ENCODE peak calls at places on chromosomes 4 and X, in six cellular contexts. L is GM13977, J is fibroblast of lung, T is suprapubic skin, K is fibroblast of pulmonary artery, Z is right lobe of liver. U is an unnamed sample.

GRCh38 chrX:96538104-96538725 is 146.4 kb upstream of the DIAPH2 start:
- DNase-seq in L (no peak), J (no peak), T (no peak), Z (no peak), K (no peak), U (no peak)

GRCh38 chrX:131907488-131908314 is 115.4 kb upstream of the STK26 start:
- DNase-seq in K (no peak), T (no peak), L (no peak), J (no peak), Z (no peak), U (no peak)

GRCh38 chr4:80913381-80913780 is 117.1 kb upstream of the BMP3 start:
- DNase-seq in J (no peak), L (no peak), T (no peak), Z (peak; percentile 70), K (peak; percentile 3), U (no peak)

GRCh38 chr4:168621806-168622589 is 125.1 kb downstream of the PALLD start:
- DNase-seq in J (peak; percentile 96), K (peak; percentile 79), L (no peak), Z (no peak), T (no peak), U (no peak)

GRCh38 chr4:177740563-177740962 is 298.3 kb upstream of the AGA start:
- DNase-seq in L (no peak), K (no peak), Z (no peak), T (no peak), J (peak; percentile 6), U (no peak)

GRCh38 chrX:131711478-131711867 is 167.6 kb downstream of the OR13H1 start:
- DNase-seq in Z (no peak), J (no peak), K (no peak), T (no peak), L (no peak), U (no peak)

GRCh38 chrX:107602694-107603239 is 25.5 kb upstream of the PRPS1 start:
- DNase-seq in Z (no peak), L (no peak), T (no peak), K (no peak), J (no peak), U (no peak)

GRCh38 chr4:136355970-136356369 is 1176.3 kb downstream of the PCDH18 start:
- DNase-seq in T (no peak), J (no peak), L (no peak), K (no peak), Z (no peak), U (no peak)

GRCh38 chr4:23945521-23946017 is 55.7 kb upstream of the PPARGC1A start:
- DNase-seq in Z (no peak), L (no peak), T (peak; percentile 83), J (peak; percentile 83), K (peak; percentile 68), U (no peak)

GRCh38 chr4:138938371-138938699 is 77.2 kb upstream of the NOCT start:
- DNase-seq in J (peak; percentile 54), K (peak; percentile 74), T (no peak), Z (no peak), L (peak; percentile 22), U (no peak)

GRCh38 chrX:147476008-147476407 is 435.7 kb upstream of the FMR1 start:
- DNase-seq in K (peak; percentile 0), Z (no peak), L (no peak), T (no peak), J (no peak), U (peak; percentile 6)

GRCh38 chr4:40662962-40663604 is 33.4 kb upstream of the RBM47 start:
- DNase-seq in K (peak; percentile 48), J (peak; percentile 89), T (no peak), L (peak; percentile 42), Z (peak; percentile 72), U (no peak)

GRCh38 chrX:39063702-39064101 is 262.4 kb downstream of the MID1IP1 start:
- DNase-seq in T (no peak), J (no peak), Z (no peak), L (no peak), K (no peak), U (no peak)

GRCh38 chrX:153865321-153865580 is 20.7 kb downstream of the L1CAM start:
- DNase-seq in J (no peak), T (no peak), Z (no peak), L (peak; percentile 17), K (no peak), U (no peak)

GRCh38 chr4:155966171-155966570 is 12.5 kb upstream of the CTSO start:
- DNase-seq in L (no peak), Z (no peak), T (no peak), J (no peak), K (no peak), U (no peak)

GRCh38 chrX:74293343-74293946 is 10.5 kb upstream of the ZCCHC13 start:
- DNase-seq in Z (peak; percentile 81), L (peak; percentile 56), T (peak; percentile 82), K (peak; percentile 79), J (peak; percentile 71), U (peak; percentile 74)

GRCh38 chrX:74295102-74295501 is 8.9 kb upstream of the ZCCHC13 start:
- DNase-seq in K (no peak), Z (no peak), L (no peak), T (no peak), J (no peak), U (no peak)

GRCh38 chrX:74291577-74291963 is 12.4 kb upstream of the ZCCHC13 start:
- DNase-seq in Z (no peak), K (no peak), T (no peak), L (no peak), J (no peak), U (no peak)

GRCh38 chrX:74286950-74287349 is 17.0 kb upstream of the ZCCHC13 start:
- DNase-seq in T (no peak), K (peak; percentile 31), J (peak; percentile 37), Z (no peak), L (no peak), U (no peak)

DNA sequence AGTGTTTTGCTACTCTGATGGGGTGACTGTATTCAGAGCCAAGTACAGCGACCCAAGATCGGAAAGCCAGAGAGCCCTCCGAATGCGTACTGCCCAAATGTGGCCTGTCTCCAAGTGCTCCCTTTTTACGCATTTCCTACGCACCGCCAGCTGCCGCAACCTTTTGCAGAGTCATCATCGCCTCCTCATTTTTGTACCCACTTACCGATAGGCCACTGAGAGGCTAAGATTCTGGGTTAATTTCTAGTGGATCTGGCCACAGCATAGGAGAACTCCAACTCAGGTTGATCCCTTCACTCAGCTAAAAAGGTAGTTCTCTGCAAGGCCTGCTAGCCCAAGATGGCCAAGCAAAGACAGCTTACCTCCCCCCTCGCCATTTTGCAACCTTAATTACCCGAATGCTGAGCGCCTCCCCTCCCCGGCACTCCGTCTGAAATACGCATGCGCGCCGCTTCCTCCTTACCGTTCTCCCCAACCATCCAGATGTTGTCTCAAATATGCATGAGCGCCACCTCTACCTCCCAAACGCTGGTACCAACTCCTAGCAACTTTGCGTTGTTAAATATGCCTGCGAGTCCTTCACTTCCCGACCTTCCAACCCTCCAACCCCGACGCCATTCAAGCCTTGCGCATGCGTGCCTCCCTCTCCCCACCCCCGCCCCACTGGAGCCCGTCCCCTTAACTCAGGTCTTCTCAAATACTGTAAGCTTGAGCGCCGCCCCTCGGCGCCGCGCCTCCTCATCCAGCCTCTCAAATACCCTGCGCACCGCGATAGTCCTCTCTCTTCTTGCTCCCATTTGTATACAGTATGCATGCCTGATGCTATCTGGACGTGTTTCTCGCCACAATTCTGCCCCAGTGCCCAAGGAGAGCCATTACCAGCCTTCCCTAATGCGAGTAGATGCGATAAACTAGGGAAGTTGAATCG is 11.8 kb upstream of the ZCCHC13 start:
- DNase-seq in T (peak; percentile 87), K (peak; percentile 90), J (peak; percentile 85), Z (peak; percentile 88), L (peak; percentile 71), U (peak; percentile 81)
- TF ChIP-seq CTCF in T (no peak), K (peak; percentile 10), J (peak; percentile 20), Z (peak; percentile 33), L (peak; percentile 39), U (no peak)

GRCh38 chrX:75158054-75158453 is 2.0 kb upstream of the ABCB7 start:
- DNase-seq in K (no peak), J (no peak), Z (no peak), L (no peak), T (no peak), U (no peak)
- TF ChIP-seq CTCF in K (no peak), J (no peak), Z (no peak), L (no peak), T (no peak), U (no peak)

GRCh38 chr4:3435684-3435956 is 6.1 kb upstream of the HGFAC start:
- DNase-seq in T (no peak), Z (no peak), K (no peak), J (no peak), L (no peak), U (no peak)

GRCh38 chr4:3436798-3437581 is 4.8 kb upstream of the HGFAC start:
- DNase-seq in L (no peak), T (no peak), Z (no peak), J (peak; percentile 63), K (peak; percentile 28), U (no peak)

GRCh38 chr4:3436048-3436797 is 5.5 kb upstream of the HGFAC start:
- DNase-seq in Z (no peak), J (no peak), T (no peak), L (no peak), K (no peak), U (no peak)

GRCh38 chr4:3433138-3433869 is 8.5 kb upstream of the HGFAC start:
- DNase-seq in Z (no peak), K (no peak), T (no peak), L (no peak), J (no peak), U (no peak)

DNA sequence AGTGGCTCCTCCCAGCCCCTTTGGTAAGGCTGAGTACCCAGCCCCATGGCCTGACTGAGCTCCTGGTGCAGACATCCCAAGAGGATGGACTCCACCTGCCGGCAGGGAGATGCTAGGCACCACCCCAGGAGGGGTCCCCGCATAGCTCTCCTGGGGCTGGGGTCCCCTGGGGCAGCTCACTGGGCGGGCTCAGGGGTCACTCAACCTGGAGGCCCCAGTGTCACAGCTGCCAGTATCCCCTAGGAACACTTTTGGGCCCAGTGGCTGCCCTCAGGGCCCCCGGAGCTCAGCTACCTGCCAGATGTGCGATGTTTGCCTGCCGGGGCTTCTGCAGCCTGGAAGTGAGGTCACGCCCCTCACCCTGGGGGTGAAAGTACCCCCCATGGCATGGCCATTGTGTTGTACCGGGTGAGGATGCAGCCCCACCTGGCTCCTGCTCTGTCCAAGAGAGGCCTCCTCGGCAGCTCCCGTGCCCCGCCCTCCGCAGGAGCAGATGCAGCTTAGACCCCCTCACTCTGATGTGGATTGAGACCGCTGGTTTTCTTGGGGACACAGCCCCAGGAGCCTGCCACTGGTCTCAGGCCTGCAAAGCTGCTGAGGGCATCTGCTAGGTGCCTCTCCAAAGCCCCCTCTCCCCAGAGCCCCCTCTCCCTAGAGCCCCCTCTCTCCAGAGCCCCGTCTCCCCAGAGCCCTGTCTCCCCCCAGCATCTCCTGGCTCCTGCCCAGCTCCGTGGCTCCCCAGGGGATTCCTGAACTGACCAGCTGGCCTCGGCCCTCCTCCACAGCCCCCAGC is 6.7 kb upstream of the HGFAC start:
- DNase-seq in J (no peak), T (no peak), Z (no peak), L (no peak), K (no peak), U (no peak)
- TF ChIP-seq CTCF in J (no peak), T (no peak), Z (no peak), L (peak; percentile 24), K (peak; percentile 14), U (peak; percentile 16)

DNA sequence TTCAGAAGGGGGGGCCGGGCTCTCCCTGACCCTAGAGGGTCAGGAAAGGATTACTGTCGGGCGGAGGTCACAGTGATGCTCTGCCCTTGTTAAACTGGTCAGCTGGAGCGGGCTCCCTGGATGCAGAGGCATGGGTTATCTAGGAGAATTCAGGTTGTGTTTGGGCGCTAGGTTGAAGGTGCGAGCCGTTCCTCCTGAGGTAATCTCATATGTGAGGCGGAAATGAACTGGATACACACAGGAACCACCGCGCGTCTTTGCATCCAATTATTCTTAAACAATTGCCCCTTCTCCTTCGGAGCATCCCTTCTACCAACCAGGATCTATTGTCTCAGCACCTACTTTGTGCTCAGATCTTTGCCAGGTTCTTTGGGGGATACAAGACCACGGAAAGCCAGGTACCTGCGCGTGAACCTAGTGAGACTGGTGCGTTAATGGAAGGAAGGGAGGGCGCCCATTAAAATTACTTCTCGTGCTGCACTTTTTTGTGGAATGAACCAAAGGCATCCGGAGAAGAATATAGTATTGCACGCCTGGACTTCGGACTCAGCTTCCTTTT is 28.4 kb downstream of the HAND2 start:
- DNase-seq in J (no peak), K (no peak), Z (no peak), L (peak; percentile 11), T (no peak), U (no peak)
- TF ChIP-seq CTCF in J (no peak), K (no peak), Z (no peak), L (no peak), T (no peak), U (no peak)